ENCODE peak calls at places on chromosomes 3 and 15, in seven cellular contexts. Z is foreskin keratinocyte, P is keratinocyte, W is uterus, E is esophagus muscularis mucosa, Q is cardiac muscle cell, R is transverse colon. X is an unnamed sample. For H3K27me3, the result is how much of the 10 kb centered on the place peaks cover.

GRCh38 chr15:85730001-85730820 is 64.5 kb downstream of the KLHL25 start:
- DNase-seq in P (peak), Z (peak), Q (peak), R (no peak), E (no peak), W (no peak), X (no peak)

GRCh38 chr3:46981932-46982471 is 2.5 kb downstream of the NBEAL2 start:
- DNase-seq in Q (no peak), Z (peak), R (peak), E (no peak), P (no peak), W (no peak), X (no peak)

GRCh38 chr3:196220587-196220986 is 4.3 kb downstream of the SLC51A start:
- DNase-seq in Q (no peak), R (no peak), P (no peak), E (no peak), W (no peak), Z (no peak), X (no peak)

GRCh38 chr15:41933771-41934170 is 38.6 kb downstream of the EHD4 start:
- DNase-seq in E (no peak), Q (no peak), P (peak), W (no peak), Z (no peak), R (peak), X (no peak)

GRCh38 chr3:160134454-160134853 is 90.8 kb upstream of the C3orf80 start:
- DNase-seq in W (no peak), R (no peak), E (no peak), P (no peak), Z (no peak), Q (no peak), X (no peak)

GRCh38 chr3:60989893-60990740 is 261.1 kb downstream of the FHIT start:
- DNase-seq in E (no peak), Z (no peak), Q (no peak), P (no peak), R (no peak), W (no peak), X (no peak)

GRCh38 chr3:48409291-48410201 is 20.3 kb downstream of the PLXNB1 start:
- DNase-seq in P (no peak), R (no peak), E (no peak), Z (no peak), W (peak), Q (no peak), X (no peak)

GRCh38 chr15:51470512-51470911 is 129.1 kb downstream of the GLDN start:
- DNase-seq in P (no peak), E (no peak), Q (no peak), Z (no peak), W (no peak), R (no peak), X (no peak)

GRCh38 chr15:101504866-101505609 is 15.5 kb upstream of the PCSK6 start:
- DNase-seq in Z (no peak), Q (no peak), P (no peak), W (no peak), E (peak), R (no peak), X (peak)

GRCh38 chr15:31349233-31350141 is 22.9 kb downstream of the KLF13 start:
- DNase-seq in Q (no peak), Z (no peak), W (no peak), P (no peak), E (no peak), R (no peak), X (no peak)

GRCh38 chr15:54803139-54803808 is 393.5 kb downstream of the RSL24D1 start:
- DNase-seq in Z (peak), Q (no peak), E (no peak), R (no peak), P (no peak), W (no peak), X (no peak)

GRCh38 chr3:40524222-40524570 is 564 bp upstream of the ZNF621 start:
- DNase-seq in W (no peak), Q (peak), Z (no peak), R (no peak), E (no peak), P (no peak), X (no peak)

GRCh38 chr3:27686642-27687041 is 35.5 kb downstream of the EOMES start:
- DNase-seq in W (no peak), Q (peak), P (no peak), R (no peak), E (no peak), Z (no peak), X (no peak)

GRCh38 chr3:119631529-119631928 is 28.9 kb downstream of the POPDC2 start:
- DNase-seq in P (no peak), E (no peak), Z (no peak), Q (no peak), W (no peak), R (no peak), X (no peak)

GRCh38 chr15:80418892-80419537 is 14.8 kb downstream of the ARNT2 start:
- DNase-seq in P (no peak), R (no peak), E (no peak), W (no peak), Z (peak), Q (peak), X (no peak)

GRCh38 chr15:66306381-66306780 is 13.0 kb downstream of the DIS3L start:
- DNase-seq in W (no peak), Q (no peak), Z (no peak), E (no peak), R (no peak), P (no peak), X (no peak)

GRCh38 chr15:84595660-84596059 is 5.1 kb upstream of the ZSCAN2 start:
- DNase-seq in P (no peak), Q (no peak), Z (no peak), W (peak), E (no peak), R (no peak), X (no peak)

GRCh38 chr3:184228376-184229137 is 828 bp upstream of the VWA5B2 start:
- DNase-seq in E (no peak), Q (no peak), Z (no peak), P (no peak), R (no peak), W (no peak), X (no peak)
- H3K27me3 ChIP-seq in E (under half), Q (half or more), Z (half or more), P (half or more), R (half or more), W (under half), X (under half)

DNA sequence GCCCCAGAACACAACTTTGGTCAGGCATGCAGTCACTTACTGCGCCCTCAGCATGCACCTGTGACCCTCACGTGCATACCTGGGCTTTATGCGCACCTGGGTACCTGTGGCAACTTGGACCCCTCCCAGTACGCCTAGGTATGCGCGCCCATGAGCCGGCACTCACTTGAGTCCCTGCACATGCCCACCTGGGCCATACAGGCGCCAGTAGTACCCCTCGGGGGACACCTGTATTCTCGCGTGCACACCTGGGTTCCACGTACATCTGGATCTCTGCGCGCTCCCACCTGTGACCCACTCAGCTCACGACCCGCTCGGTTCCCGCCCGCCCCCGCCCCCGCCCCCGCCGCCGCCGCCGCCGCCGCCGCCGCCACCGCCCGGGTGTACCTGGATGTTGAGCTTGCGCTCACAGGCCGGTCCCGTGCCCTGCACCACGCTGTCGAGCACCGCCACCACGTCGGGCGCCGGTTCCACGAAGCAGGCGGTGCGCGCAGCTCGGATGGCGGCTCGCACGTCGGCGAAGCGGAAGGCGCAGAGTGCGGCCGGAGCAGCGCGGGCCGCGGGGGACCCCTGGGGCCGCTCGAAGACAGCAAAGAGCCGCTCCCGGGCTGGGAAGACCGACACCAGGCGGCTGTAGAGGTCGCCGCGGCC is 1.4 kb downstream of the PLXND1 start:
- DNase-seq in Q (peak), W (no peak), E (no peak), P (no peak), Z (no peak), R (no peak), X (no peak)
- H3K27me3 ChIP-seq in Q (under half), W (under half), E (under half), P (half or more), Z (half or more), R (under half), X (under half)

DNA sequence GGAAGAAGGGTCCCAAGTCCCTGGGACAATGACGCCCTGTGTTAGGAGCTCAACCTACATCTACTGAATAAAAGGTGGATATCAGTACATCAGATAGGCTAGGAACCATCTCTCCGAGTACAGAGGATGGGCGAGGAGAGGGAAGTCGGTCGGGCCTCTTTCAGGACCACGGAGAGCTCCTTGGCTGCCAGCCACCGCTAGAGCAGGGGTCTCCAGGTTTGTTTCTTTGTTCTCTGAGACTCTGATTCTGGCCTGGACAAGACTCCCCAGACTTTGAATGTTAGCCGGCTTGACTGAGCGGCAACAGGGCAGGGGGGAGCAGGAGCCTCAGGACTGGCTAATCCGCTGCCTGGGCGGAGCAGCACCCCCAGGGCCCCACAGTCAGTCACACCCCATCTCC is 131.8 kb downstream of the TPRA1 start:
- DNase-seq in Q (peak), R (no peak), W (no peak), P (no peak), E (no peak), Z (no peak), X (no peak)
- H3K27me3 ChIP-seq in Q (half or more), R (under half), W (under half), P (under half), E (under half), Z (under half), X (under half)

GRCh38 chr3:99332276-99332675 is 306.1 kb upstream of the COL8A1 start:
- DNase-seq in Z (no peak), R (no peak), E (no peak), W (no peak), Q (no peak), P (no peak), X (no peak)

GRCh38 chr3:99330924-99331532 is 307.4 kb upstream of the COL8A1 start:
- DNase-seq in R (no peak), E (no peak), Q (peak), W (no peak), Z (no peak), P (no peak), X (no peak)

GRCh38 chr3:99325407-99325806 is 313.0 kb upstream of the COL8A1 start:
- DNase-seq in W (no peak), Q (peak), P (no peak), R (no peak), E (no peak), Z (no peak), X (no peak)

GRCh38 chr3:99332726-99333125 is 305.7 kb upstream of the COL8A1 start:
- DNase-seq in R (no peak), Z (no peak), P (no peak), Q (no peak), E (no peak), W (no peak), X (no peak)

DNA sequence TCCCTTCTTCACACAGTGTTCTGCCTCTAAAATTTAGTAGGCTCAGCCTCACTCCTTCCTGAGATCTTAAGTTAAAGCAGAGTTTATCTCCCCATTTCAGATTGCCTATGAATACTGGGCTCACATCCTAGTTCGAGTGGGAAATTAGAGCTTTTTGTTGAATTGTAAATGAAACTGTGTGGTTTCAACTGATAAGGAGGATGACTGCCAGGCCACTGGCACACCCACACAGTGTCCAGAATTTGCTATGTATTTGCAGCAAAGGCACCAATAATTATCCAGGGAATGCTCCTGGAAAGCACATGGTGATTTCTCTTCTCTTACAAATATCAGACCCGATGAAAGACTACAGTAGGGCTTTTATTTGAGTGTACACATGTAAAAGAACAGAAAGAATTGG is 308.1 kb upstream of the COL8A1 start:
- DNase-seq in E (no peak), P (no peak), R (no peak), Z (no peak), Q (peak), W (no peak), X (no peak)
- H3K27me3 ChIP-seq in E (under half), P (under half), R (under half), Z (under half), Q (under half), W (under half), X (under half)

GRCh38 chr3:184506579-184506978 is 55.0 kb upstream of the EPHB3 start:
- DNase-seq in P (no peak), W (no peak), Q (no peak), R (no peak), Z (peak), E (peak), X (no peak)
- H3K27me3 ChIP-seq in P (under half), W (under half), Q (under half), R (half or more), Z (half or more), E (under half), X (under half)

DNA sequence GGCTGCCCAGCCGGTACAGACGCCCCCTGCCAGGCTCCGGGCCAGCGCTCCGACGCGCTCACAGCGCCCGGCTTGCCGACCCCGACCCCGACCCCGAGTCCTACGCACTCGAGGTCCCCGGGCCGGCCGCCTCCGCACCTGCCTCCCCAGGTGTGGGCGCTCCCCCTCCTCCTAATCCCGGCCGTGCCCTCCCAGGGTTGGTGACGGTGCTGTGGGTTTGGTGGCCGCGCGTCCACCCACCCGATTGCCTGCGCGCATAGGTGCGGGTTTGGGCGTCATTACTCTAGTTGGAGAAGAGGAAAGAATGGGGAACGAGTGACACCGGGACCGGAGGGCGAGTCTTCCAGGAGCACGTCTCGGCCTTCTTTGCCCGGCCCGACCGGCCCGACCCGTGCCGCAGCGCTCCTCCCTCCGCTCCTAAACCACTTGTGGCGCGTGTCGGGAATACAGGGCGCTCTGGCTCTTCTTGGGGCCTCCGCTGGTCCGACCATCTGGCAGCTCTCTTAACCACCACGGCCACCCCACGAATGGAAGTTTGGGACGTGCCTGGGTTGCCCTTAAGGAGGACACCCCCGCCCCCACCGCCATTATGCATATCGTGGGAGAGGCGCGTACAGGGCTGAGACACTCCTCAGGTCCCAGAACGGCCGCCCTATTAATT is 814 bp upstream of the THRB start:
- DNase-seq in Q (peak), Z (peak), P (no peak), R (peak), E (no peak), W (peak), X (no peak)
- H3K27me3 ChIP-seq in Q (half or more), Z (under half), P (under half), R (under half), E (under half), W (under half), X (under half)

X was measured in vagina.